ENCODE peak calls at places on chromosomes 3 and 15, in eight cellular contexts. One of them, this sample, is unnamed.

GRCh38 chr15:45157056-45157455 is 27.3 kb downstream of the DUOX1 start:
- DNase-seq in WERI-Rb-1: no peak
- DNase-seq in left ventricle myocardium inferior: no peak
- DNase-seq in transverse colon: no peak
- DNase-seq in hepatocyte: no peak
- DNase-seq in brain microvascular endothelial cell: peak; percentile 24
- DNase-seq in MM.1S: no peak
- DNase-seq in ovary: no peak
- DNase-seq in this sample: peak; percentile 22

GRCh38 chr15:90482124-90483011 is 47.4 kb upstream of the CRTC3 start:
- DNase-seq in brain microvascular endothelial cell: peak; percentile 44
- DNase-seq in MM.1S: peak; percentile 50
- DNase-seq in left ventricle myocardium inferior: no peak
- DNase-seq in hepatocyte: peak; percentile 67
- DNase-seq in transverse colon: peak; percentile 51
- DNase-seq in WERI-Rb-1: peak; percentile 27
- DNase-seq in ovary: peak; percentile 37
- DNase-seq in this sample: peak; percentile 82

GRCh38 chr3:105829229-105829628 is 39.6 kb downstream of the CBLB start:
- DNase-seq in hepatocyte: no peak
- DNase-seq in ovary: no peak
- DNase-seq in WERI-Rb-1: no peak
- DNase-seq in left ventricle myocardium inferior: no peak
- DNase-seq in transverse colon: no peak
- DNase-seq in MM.1S: no peak
- DNase-seq in brain microvascular endothelial cell: peak; percentile 37
- DNase-seq in this sample: peak; percentile 73

GRCh38 chr15:40320931-40321371 is 2.5 kb upstream of the INAFM2 start:
- DNase-seq in hepatocyte: peak; percentile 83
- DNase-seq in transverse colon: peak; percentile 65
- DNase-seq in brain microvascular endothelial cell: peak; percentile 65
- DNase-seq in WERI-Rb-1: peak; percentile 79
- DNase-seq in ovary: no peak
- DNase-seq in MM.1S: peak; percentile 84
- DNase-seq in left ventricle myocardium inferior: no peak
- DNase-seq in this sample: peak; percentile 83

GRCh38 chr3:30657914-30658313 is 51.5 kb downstream of the TGFBR2 start:
- DNase-seq in hepatocyte: no peak
- DNase-seq in brain microvascular endothelial cell: no peak
- DNase-seq in ovary: no peak
- DNase-seq in MM.1S: no peak
- DNase-seq in left ventricle myocardium inferior: no peak
- DNase-seq in WERI-Rb-1: no peak
- DNase-seq in transverse colon: no peak
- DNase-seq in this sample: peak; percentile 40

GRCh38 chr3:144556392-144556791 is 584.8 kb downstream of the DIPK2A start:
- DNase-seq in MM.1S: no peak
- DNase-seq in hepatocyte: no peak
- DNase-seq in brain microvascular endothelial cell: peak; percentile 69
- DNase-seq in transverse colon: no peak
- DNase-seq in ovary: no peak
- DNase-seq in left ventricle myocardium inferior: no peak
- DNase-seq in WERI-Rb-1: no peak
- DNase-seq in this sample: no peak

GRCh38 chr15:39585871-39586301 is 5.0 kb downstream of the THBS1 start:
- DNase-seq in MM.1S: no peak
- DNase-seq in WERI-Rb-1: no peak
- DNase-seq in ovary: no peak
- DNase-seq in left ventricle myocardium inferior: no peak
- DNase-seq in brain microvascular endothelial cell: no peak
- DNase-seq in hepatocyte: no peak
- DNase-seq in transverse colon: peak; percentile 19
- DNase-seq in this sample: no peak

GRCh38 chr3:114624047-114624445 is 330.2 kb downstream of the TIGIT start:
- DNase-seq in ovary: peak; percentile 60
- DNase-seq in transverse colon: peak; percentile 35
- DNase-seq in MM.1S: no peak
- DNase-seq in WERI-Rb-1: no peak
- DNase-seq in left ventricle myocardium inferior: peak; percentile 48
- DNase-seq in hepatocyte: peak; percentile 46
- DNase-seq in brain microvascular endothelial cell: peak; percentile 39
- DNase-seq in this sample: peak; percentile 77

GRCh38 chr3:58564456-58565160 is 12.6 kb downstream of the FAM107A start:
- DNase-seq in MM.1S: no peak
- DNase-seq in WERI-Rb-1: no peak
- DNase-seq in hepatocyte: peak; percentile 40
- DNase-seq in brain microvascular endothelial cell: peak; percentile 80
- DNase-seq in left ventricle myocardium inferior: no peak
- DNase-seq in ovary: no peak
- DNase-seq in transverse colon: peak; percentile 55
- DNase-seq in this sample: peak; percentile 58

GRCh38 chr3:108383306-108383705 is 87.0 kb downstream of the HHLA2 start:
- DNase-seq in brain microvascular endothelial cell: no peak
- DNase-seq in MM.1S: no peak
- DNase-seq in hepatocyte: no peak
- DNase-seq in left ventricle myocardium inferior: no peak
- DNase-seq in ovary: no peak
- DNase-seq in WERI-Rb-1: no peak
- DNase-seq in transverse colon: no peak
- DNase-seq in this sample: no peak

GRCh38 chr3:151538706-151539403 is 78.0 kb upstream of the IGSF10 start:
- DNase-seq in ovary: peak; percentile 66
- DNase-seq in transverse colon: no peak
- DNase-seq in hepatocyte: no peak
- DNase-seq in brain microvascular endothelial cell: peak; percentile 38
- DNase-seq in left ventricle myocardium inferior: no peak
- DNase-seq in WERI-Rb-1: no peak
- DNase-seq in MM.1S: no peak
- DNase-seq in this sample: peak; percentile 65

GRCh38 chr3:37913531-37913930 is 51.9 kb downstream of the CTDSPL start:
- DNase-seq in transverse colon: no peak
- DNase-seq in left ventricle myocardium inferior: no peak
- DNase-seq in MM.1S: no peak
- DNase-seq in WERI-Rb-1: no peak
- DNase-seq in hepatocyte: no peak
- DNase-seq in brain microvascular endothelial cell: no peak
- DNase-seq in ovary: no peak
- DNase-seq in this sample: no peak

GRCh38 chr3:79236488-79236887 is 531.3 kb downstream of the ROBO1 start:
- DNase-seq in hepatocyte: no peak
- DNase-seq in WERI-Rb-1: no peak
- DNase-seq in left ventricle myocardium inferior: no peak
- DNase-seq in MM.1S: no peak
- DNase-seq in transverse colon: no peak
- DNase-seq in brain microvascular endothelial cell: no peak
- DNase-seq in ovary: no peak
- DNase-seq in this sample: peak; percentile 55

GRCh38 chr3:67401911-67402310 is 252.5 kb downstream of the SUCLG2 start:
- DNase-seq in WERI-Rb-1: no peak
- DNase-seq in MM.1S: no peak
- DNase-seq in ovary: no peak
- DNase-seq in transverse colon: no peak
- DNase-seq in brain microvascular endothelial cell: no peak
- DNase-seq in hepatocyte: no peak
- DNase-seq in left ventricle myocardium inferior: no peak
- DNase-seq in this sample: no peak

GRCh38 chr3:108391917-108392585 is 95.7 kb downstream of the HHLA2 start:
- DNase-seq in transverse colon: no peak
- DNase-seq in hepatocyte: no peak
- DNase-seq in left ventricle myocardium inferior: no peak
- DNase-seq in WERI-Rb-1: no peak
- DNase-seq in ovary: no peak
- DNase-seq in MM.1S: no peak
- DNase-seq in brain microvascular endothelial cell: no peak
- DNase-seq in this sample: peak; percentile 31

GRCh38 chr15:101201411-101202174 is 50.3 kb downstream of the CHSY1 start:
- DNase-seq in left ventricle myocardium inferior: peak; percentile 87
- DNase-seq in brain microvascular endothelial cell: peak; percentile 97
- DNase-seq in hepatocyte: peak; percentile 82
- DNase-seq in MM.1S: no peak
- DNase-seq in ovary: peak; percentile 90
- DNase-seq in WERI-Rb-1: no peak
- DNase-seq in transverse colon: peak; percentile 67
- DNase-seq in this sample: peak; percentile 97

GRCh38 chr15:74958320-74958907 is 1.8 kb upstream of the RPP25 start:
- DNase-seq in left ventricle myocardium inferior: peak; percentile 68
- DNase-seq in brain microvascular endothelial cell: no peak
- DNase-seq in WERI-Rb-1: no peak
- DNase-seq in transverse colon: peak; percentile 87
- DNase-seq in MM.1S: no peak
- DNase-seq in hepatocyte: peak; percentile 77
- DNase-seq in ovary: no peak
- DNase-seq in this sample: no peak

GRCh38 chr15:74959643-74959939 is 3.0 kb upstream of the RPP25 start:
- DNase-seq in ovary: no peak
- DNase-seq in hepatocyte: no peak
- DNase-seq in brain microvascular endothelial cell: no peak
- DNase-seq in left ventricle myocardium inferior: no peak
- DNase-seq in transverse colon: no peak
- DNase-seq in WERI-Rb-1: no peak
- DNase-seq in MM.1S: no peak
- DNase-seq in this sample: no peak

GRCh38 chr15:74957301-74958035 is 896 bp upstream of the RPP25 start:
- DNase-seq in ovary: no peak
- DNase-seq in WERI-Rb-1: no peak
- DNase-seq in hepatocyte: no peak
- DNase-seq in MM.1S: no peak
- DNase-seq in transverse colon: peak; percentile 67
- DNase-seq in brain microvascular endothelial cell: no peak
- DNase-seq in left ventricle myocardium inferior: peak; percentile 59
- DNase-seq in this sample: no peak

GRCh38 chr15:74960286-74960685 is 3.7 kb upstream of the RPP25 start:
- DNase-seq in left ventricle myocardium inferior: no peak
- DNase-seq in MM.1S: no peak
- DNase-seq in hepatocyte: no peak
- DNase-seq in WERI-Rb-1: no peak
- DNase-seq in brain microvascular endothelial cell: no peak
- DNase-seq in transverse colon: no peak
- DNase-seq in ovary: no peak
- DNase-seq in this sample: no peak

GRCh38 chr15:74958908-74959642 is 2.5 kb upstream of the RPP25 start:
- DNase-seq in ovary: no peak
- DNase-seq in left ventricle myocardium inferior: no peak
- DNase-seq in transverse colon: no peak
- DNase-seq in brain microvascular endothelial cell: no peak
- DNase-seq in MM.1S: no peak
- DNase-seq in WERI-Rb-1: no peak
- DNase-seq in hepatocyte: no peak
- DNase-seq in this sample: no peak
- H3K4me3 ChIP-seq in ovary: peak overlapping the region; percentile 56
- H3K4me3 ChIP-seq in left ventricle myocardium inferior: peak overlapping the region; percentile 81
- H3K4me3 ChIP-seq in transverse colon: peak overlapping the region; percentile 48
- H3K4me3 ChIP-seq in brain microvascular endothelial cell: peak overlapping the region; percentile 59
- H3K4me3 ChIP-seq in MM.1S: no peak overlapping the region
- H3K4me3 ChIP-seq in WERI-Rb-1: no peak overlapping the region
- H3K4me3 ChIP-seq in hepatocyte: peak overlapping the region; percentile 24
- H3K4me3 ChIP-seq in this sample: peak overlapping the region; percentile 50

GRCh38 chr3:43638594-43639447 is 17.0 kb upstream of the ANO10 start:
- DNase-seq in WERI-Rb-1: no peak
- DNase-seq in transverse colon: peak; percentile 73
- DNase-seq in MM.1S: peak; percentile 78
- DNase-seq in ovary: no peak
- DNase-seq in hepatocyte: peak; percentile 27
- DNase-seq in brain microvascular endothelial cell: no peak
- DNase-seq in left ventricle myocardium inferior: no peak
- DNase-seq in this sample: peak; percentile 46
- TF ChIP-seq CTCF in WERI-Rb-1: peak; percentile 33
- TF ChIP-seq CTCF in transverse colon: peak; percentile 55
- TF ChIP-seq CTCF in MM.1S: peak; percentile 73
- TF ChIP-seq CTCF in ovary: no peak
- TF ChIP-seq CTCF in hepatocyte: peak; percentile 14
- TF ChIP-seq CTCF in brain microvascular endothelial cell: peak; percentile 29
- TF ChIP-seq CTCF in left ventricle myocardium inferior: no peak
- TF ChIP-seq CTCF in this sample: peak; percentile 32

GRCh38 chr3:115787818-115788217 is 164.5 kb downstream of the GAP43 start:
- DNase-seq in MM.1S: no peak
- DNase-seq in transverse colon: no peak
- DNase-seq in ovary: no peak
- DNase-seq in WERI-Rb-1: no peak
- DNase-seq in brain microvascular endothelial cell: no peak
- DNase-seq in left ventricle myocardium inferior: no peak
- DNase-seq in hepatocyte: no peak
- DNase-seq in this sample: no peak

GRCh38 chr3:115790759-115791158 is 167.4 kb downstream of the GAP43 start:
- DNase-seq in hepatocyte: peak; percentile 79
- DNase-seq in brain microvascular endothelial cell: peak; percentile 98
- DNase-seq in WERI-Rb-1: no peak
- DNase-seq in left ventricle myocardium inferior: no peak
- DNase-seq in transverse colon: no peak
- DNase-seq in ovary: no peak
- DNase-seq in MM.1S: no peak
- DNase-seq in this sample: peak; percentile 97

GRCh38 chr3:115792206-115792955 is 169.1 kb downstream of the GAP43 start:
- DNase-seq in brain microvascular endothelial cell: peak; percentile 36
- DNase-seq in hepatocyte: peak; percentile 56
- DNase-seq in transverse colon: no peak
- DNase-seq in ovary: no peak
- DNase-seq in left ventricle myocardium inferior: no peak
- DNase-seq in WERI-Rb-1: no peak
- DNase-seq in MM.1S: no peak
- DNase-seq in this sample: peak; percentile 37

GRCh38 chr3:115788921-115789470 is 165.7 kb downstream of the GAP43 start:
- DNase-seq in left ventricle myocardium inferior: no peak
- DNase-seq in ovary: no peak
- DNase-seq in brain microvascular endothelial cell: peak; percentile 76
- DNase-seq in MM.1S: no peak
- DNase-seq in WERI-Rb-1: no peak
- DNase-seq in hepatocyte: no peak
- DNase-seq in transverse colon: no peak
- DNase-seq in this sample: peak; percentile 80

GRCh38 chr3:115789480-115789879 is 166.2 kb downstream of the GAP43 start:
- DNase-seq in WERI-Rb-1: no peak
- DNase-seq in transverse colon: no peak
- DNase-seq in MM.1S: no peak
- DNase-seq in brain microvascular endothelial cell: peak; percentile 2
- DNase-seq in ovary: no peak
- DNase-seq in hepatocyte: no peak
- DNase-seq in left ventricle myocardium inferior: no peak
- DNase-seq in this sample: no peak
- H3K4me3 ChIP-seq in WERI-Rb-1: no peak overlapping the region
- H3K4me3 ChIP-seq in transverse colon: no peak overlapping the region
- H3K4me3 ChIP-seq in MM.1S: no peak overlapping the region
- H3K4me3 ChIP-seq in brain microvascular endothelial cell: no peak overlapping the region
- H3K4me3 ChIP-seq in ovary: no peak overlapping the region
- H3K4me3 ChIP-seq in hepatocyte: no peak overlapping the region
- H3K4me3 ChIP-seq in left ventricle myocardium inferior: no peak overlapping the region
- H3K4me3 ChIP-seq in this sample: no peak overlapping the region

GRCh38 chr3:89955141-89955540 is 847.7 kb downstream of the EPHA3 start:
- DNase-seq in ovary: no peak
- DNase-seq in brain microvascular endothelial cell: no peak
- DNase-seq in left ventricle myocardium inferior: no peak
- DNase-seq in MM.1S: no peak
- DNase-seq in WERI-Rb-1: no peak
- DNase-seq in hepatocyte: no peak
- DNase-seq in transverse colon: no peak
- DNase-seq in this sample: no peak

GRCh38 chr3:89957461-89957860 is 850.0 kb downstream of the EPHA3 start:
- DNase-seq in transverse colon: no peak
- DNase-seq in MM.1S: no peak
- DNase-seq in ovary: no peak
- DNase-seq in hepatocyte: no peak
- DNase-seq in brain microvascular endothelial cell: peak; percentile 53
- DNase-seq in left ventricle myocardium inferior: no peak
- DNase-seq in WERI-Rb-1: no peak
- DNase-seq in this sample: peak; percentile 84

GRCh38 chr3:89950772-89951171 is 843.4 kb downstream of the EPHA3 start:
- DNase-seq in brain microvascular endothelial cell: no peak
- DNase-seq in MM.1S: no peak
- DNase-seq in left ventricle myocardium inferior: no peak
- DNase-seq in hepatocyte: no peak
- DNase-seq in transverse colon: no peak
- DNase-seq in ovary: no peak
- DNase-seq in WERI-Rb-1: no peak
- DNase-seq in this sample: no peak

GRCh38 chr3:89954135-89954534 is 846.7 kb downstream of the EPHA3 start:
- DNase-seq in left ventricle myocardium inferior: no peak
- DNase-seq in hepatocyte: no peak
- DNase-seq in brain microvascular endothelial cell: no peak
- DNase-seq in WERI-Rb-1: no peak
- DNase-seq in ovary: no peak
- DNase-seq in MM.1S: no peak
- DNase-seq in transverse colon: peak; percentile 17
- DNase-seq in this sample: no peak
- TF ChIP-seq CTCF in left ventricle myocardium inferior: no peak
- TF ChIP-seq CTCF in hepatocyte: no peak
- TF ChIP-seq CTCF in brain microvascular endothelial cell: no peak
- TF ChIP-seq CTCF in WERI-Rb-1: no peak
- TF ChIP-seq CTCF in ovary: no peak
- TF ChIP-seq CTCF in MM.1S: no peak
- TF ChIP-seq CTCF in transverse colon: no peak
- TF ChIP-seq CTCF in this sample: no peak